ENCODE peak calls at places on chromosome X, in five cellular contexts. U is hippocampal formation; O is activated naive CD8-positive, alpha-beta T cell treated with anti-CD3 and anti-CD28 coated beads for 36 hours; Q is dorsolateral prefrontal cortex; B is bronchial epithelial cell. G is an unnamed sample.

GRCh38 chrX:120522820-120523219 is 37.9 kb downstream of the CUL4B start:
- DNase-seq in O (no peak), U (no peak), Q (no peak), B (no peak), G (no peak)

GRCh38 chrX:131057706-131058105 is 440 bp upstream of the ARHGAP36 start:
- DNase-seq in U (no peak), O (no peak), B (no peak), Q (no peak), G (no peak)

GRCh38 chrX:43964936-43965335 is 8.3 kb downstream of the NDP start:
- DNase-seq in O (no peak), U (no peak), Q (no peak), B (peak; percentile 22), G (no peak)

GRCh38 chrX:7904557-7904956 is 22.7 kb downstream of the PNPLA4 start:
- DNase-seq in B (peak; percentile 18), Q (peak; percentile 12), U (peak; percentile 9), O (no peak), G (no peak)

GRCh38 chrX:138711399-138712347 is at the start of gene FGF13:
- DNase-seq in Q (peak; percentile 33), O (no peak), B (peak; percentile 1), U (peak; percentile 3), G (no peak)

GRCh38 chrX:37986893-37987292 is 19.5 kb upstream of the SYTL5 start:
- DNase-seq in O (no peak), B (no peak), U (no peak), Q (no peak), G (peak; percentile 57)

GRCh38 chrX:7925867-7926472 is 1.2 kb downstream of the PNPLA4 start:
- DNase-seq in Q (peak; percentile 78), U (peak; percentile 52), B (peak; percentile 53), O (peak; percentile 45), G (peak; percentile 69)

GRCh38 chrX:47358387-47359065 is 11.9 kb upstream of the ZNF157 start:
- DNase-seq in Q (no peak), B (no peak), U (no peak), O (peak; percentile 3), G (no peak)

GRCh38 chrX:153731845-153732215 is 7.2 kb downstream of the ABCD1 start:
- DNase-seq in Q (no peak), O (no peak), B (no peak), U (no peak), G (no peak)

GRCh38 chrX:15146515-15146914 is 123.4 kb downstream of the ASB9 start:
- DNase-seq in B (no peak), Q (no peak), O (no peak), U (no peak), G (peak; percentile 9)

GRCh38 chrX:154471870-154472684 is 7.0 kb downstream of the LAGE3 start:
- DNase-seq in O (no peak), B (no peak), Q (no peak), U (no peak), G (no peak)

GRCh38 chrX:9899640-9900075 is 67.5 kb upstream of the CLDN34 start:
- DNase-seq in Q (peak; percentile 82), O (no peak), U (peak; percentile 70), B (no peak), G (no peak)

GRCh38 chrX:106168107-106168506 is at the start of gene PWWP3B:
- DNase-seq in U (no peak), Q (peak; percentile 46), O (no peak), B (peak; percentile 57), G (no peak)

GRCh38 chrX:48606091-48606490 is 8.8 kb downstream of the WDR13 start:
- DNase-seq in B (no peak), O (no peak), Q (no peak), U (no peak), G (no peak)

GRCh38 chrX:149916745-149917392 is 12.5 kb upstream of the HSFX4 start:
- DNase-seq in U (no peak), O (no peak), B (no peak), Q (no peak), G (no peak)

GRCh38 chrX:152600853-152601635 is 36.7 kb upstream of the GABRQ start:
- DNase-seq in Q (peak; percentile 73), U (peak; percentile 11), O (no peak), B (no peak), G (no peak)

GRCh38 chrX:134935286-134935685 is 55.5 kb upstream of the SMIM10 start:
- DNase-seq in O (no peak), U (no peak), B (no peak), Q (no peak), G (no peak)

GRCh38 chrX:861335-861890 is 230.8 kb downstream of the SHOX start:
- DNase-seq in Q (no peak), B (no peak), O (no peak), U (no peak), G (no peak)

GRCh38 chrX:77892887-77893286 is 2.3 kb downstream of the MAGT1 start:
- DNase-seq in B (no peak), Q (no peak), U (no peak), O (no peak), G (no peak)

GRCh38 chrX:118207831-118208453 is 91.3 kb upstream of the KLHL13 start:
- DNase-seq in B (no peak), O (no peak), U (no peak), Q (no peak), G (no peak)

GRCh38 chrX:17736478-17736855 is 826 bp upstream of the SCML1 start:
- DNase-seq in U (no peak), Q (no peak), B (peak; percentile 12), O (no peak), G (peak; percentile 10)

GRCh38 chrX:19554786-19555185 is 39.5 kb upstream of the MAP3K15 start:
- DNase-seq in U (no peak), Q (no peak), O (peak; percentile 42), B (peak; percentile 72), G (peak; percentile 54)

G was measured in fibroblast of the aortic adventitia.